ENCODE peak calls at places on chromosomes 11 and 22, in four cellular contexts. One of them, this sample, is unnamed.

GRCh38 chr22:40487663-40488249 is 117.4 kb downstream of the SGSM3 start:
- DNase-seq in K562: peak
- DNase-seq in HEK293T: peak
- DNase-seq in HepG2: peak
- DNase-seq in this sample: no peak

GRCh38 chr11:119493712-119494111 is 70.7 kb upstream of the THY1 start:
- DNase-seq in K562: peak
- DNase-seq in HEK293T: no peak
- DNase-seq in HepG2: no peak
- DNase-seq in this sample: no peak

GRCh38 chr11:21814169-21814568 is 378.7 kb upstream of the ANO5 start:
- DNase-seq in K562: no peak
- DNase-seq in HEK293T: no peak
- DNase-seq in HepG2: peak
- DNase-seq in this sample: no peak

GRCh38 chr11:79192836-79193235 is 248.0 kb downstream of the TENM4 start:
- DNase-seq in K562: no peak
- DNase-seq in HEK293T: no peak
- DNase-seq in HepG2: no peak
- DNase-seq in this sample: no peak

GRCh38 chr11:44133335-44133946 is 38.0 kb downstream of the EXT2 start:
- DNase-seq in K562: peak
- DNase-seq in HEK293T: peak
- DNase-seq in HepG2: peak
- DNase-seq in this sample: no peak

GRCh38 chr11:85918910-85919794 is 64.0 kb downstream of the CCDC83 start:
- DNase-seq in K562: no peak
- DNase-seq in HEK293T: peak
- DNase-seq in HepG2: peak
- DNase-seq in this sample: no peak

GRCh38 chr22:43526117-43526655 is 114.4 kb downstream of the MPPED1 start:
- DNase-seq in K562: no peak
- DNase-seq in HEK293T: no peak
- DNase-seq in HepG2: no peak
- DNase-seq in this sample: no peak

GRCh38 chr11:27358306-27358705 is 4.7 kb downstream of the CCDC34 start:
- DNase-seq in K562: no peak
- DNase-seq in HEK293T: no peak
- DNase-seq in HepG2: no peak
- DNase-seq in this sample: no peak

GRCh38 chr22:42214625-42215415 is 55.6 kb downstream of the TCF20 start:
- DNase-seq in K562: no peak
- DNase-seq in HEK293T: no peak
- DNase-seq in HepG2: no peak
- DNase-seq in this sample: no peak

GRCh38 chr22:43293661-43294392 is 49.3 kb downstream of the SCUBE1 start:
- DNase-seq in K562: peak
- DNase-seq in HEK293T: no peak
- DNase-seq in HepG2: peak
- DNase-seq in this sample: no peak

GRCh38 chr22:44328762-44329161 is 16.0 kb upstream of the SHISAL1 start:
- DNase-seq in K562: no peak
- DNase-seq in HEK293T: no peak
- DNase-seq in HepG2: no peak
- DNase-seq in this sample: no peak

GRCh38 chr11:2426826-2427521 is 17.3 kb downstream of the TRPM5 start:
- DNase-seq in K562: no peak
- DNase-seq in HEK293T: no peak
- DNase-seq in HepG2: no peak
- DNase-seq in this sample: no peak

GRCh38 chr11:112247198-112247597 is 13.5 kb downstream of the PLET1 start:
- DNase-seq in K562: no peak
- DNase-seq in HEK293T: no peak
- DNase-seq in HepG2: no peak
- DNase-seq in this sample: no peak
- TF ChIP-seq FOXK2 in K562: no peak
- TF ChIP-seq FOXK2 in HEK293T: no peak
- TF ChIP-seq FOXK2 in HepG2: no peak
- TF ChIP-seq FOXK2 in this sample: no peak

DNA sequence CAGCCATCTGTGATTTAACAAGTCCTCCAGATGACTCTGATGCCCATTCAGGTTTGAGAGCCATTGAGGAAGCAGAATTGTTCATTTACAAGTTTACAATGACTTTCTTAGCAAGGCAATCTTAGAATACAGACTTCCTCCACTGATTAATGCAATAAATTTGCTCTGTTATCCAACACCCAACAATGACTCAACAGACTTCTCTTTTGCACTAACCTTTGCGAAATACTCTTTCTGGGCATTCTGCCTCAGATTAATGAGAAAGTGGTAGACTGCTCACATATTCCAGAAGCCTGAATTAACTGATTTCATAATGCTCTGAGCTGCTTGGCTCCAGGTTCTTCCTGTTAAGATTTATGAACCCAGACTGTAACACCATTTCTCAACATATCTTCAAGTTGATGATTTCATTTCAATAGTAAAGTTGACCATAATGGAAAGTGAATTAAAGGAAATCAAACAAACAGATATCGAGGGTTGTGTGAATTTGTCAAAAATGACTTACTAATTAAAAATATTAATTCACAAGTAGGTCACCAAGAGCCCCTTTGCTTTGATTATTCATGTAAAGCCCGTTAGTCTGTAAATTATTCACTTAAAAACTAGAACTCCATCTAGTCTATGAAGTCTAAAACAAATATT is 70.5 kb upstream of the BLID start:
- DNase-seq in K562: no peak
- DNase-seq in HEK293T: no peak
- DNase-seq in HepG2: no peak
- DNase-seq in this sample: no peak
- TF ChIP-seq FOXK2 in K562: no peak
- TF ChIP-seq FOXK2 in HEK293T: no peak
- TF ChIP-seq FOXK2 in HepG2: no peak
- TF ChIP-seq FOXK2 in this sample: no peak

DNA sequence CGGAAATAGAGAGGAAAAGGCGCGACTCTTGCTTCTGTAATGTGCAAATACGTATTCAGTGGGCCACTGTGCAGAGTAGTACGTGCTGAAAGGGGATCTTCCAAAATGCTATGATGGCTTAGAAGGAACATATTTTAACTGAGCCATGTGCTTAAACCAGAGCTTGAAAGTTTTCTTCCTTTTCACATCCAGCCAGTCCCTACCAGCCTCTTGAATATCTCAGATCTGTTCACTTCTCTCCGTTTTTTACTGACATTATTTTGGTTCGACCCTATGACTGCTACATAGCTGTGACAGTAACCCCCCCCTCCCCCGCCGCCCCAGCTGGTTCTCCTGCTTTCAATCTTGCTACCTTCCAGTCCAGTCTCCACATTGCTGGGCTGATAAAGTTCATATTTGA is 550 bp downstream of the DDIAS start:
- DNase-seq in K562: peak
- DNase-seq in HEK293T: no peak
- DNase-seq in HepG2: no peak
- DNase-seq in this sample: no peak
- TF ChIP-seq FOXK2 in K562: no peak
- TF ChIP-seq FOXK2 in HEK293T: no peak
- TF ChIP-seq FOXK2 in HepG2: no peak
- TF ChIP-seq FOXK2 in this sample: no peak

GRCh38 chr11:129855086-129855485 is 39.4 kb downstream of the TMEM45B start:
- DNase-seq in K562: no peak
- DNase-seq in HEK293T: no peak
- DNase-seq in HepG2: no peak
- DNase-seq in this sample: no peak

GRCh38 chr11:129852125-129852740 is 36.6 kb downstream of the TMEM45B start:
- DNase-seq in K562: no peak
- DNase-seq in HEK293T: no peak
- DNase-seq in HepG2: no peak
- DNase-seq in this sample: no peak

GRCh38 chr11:129856036-129856435 is 39.3 kb downstream of the NFRKB start:
- DNase-seq in K562: no peak
- DNase-seq in HEK293T: no peak
- DNase-seq in HepG2: no peak
- DNase-seq in this sample: no peak

GRCh38 chr11:129854229-129854805 is 38.7 kb downstream of the TMEM45B start:
- DNase-seq in K562: no peak
- DNase-seq in HEK293T: no peak
- DNase-seq in HepG2: no peak
- DNase-seq in this sample: no peak

DNA sequence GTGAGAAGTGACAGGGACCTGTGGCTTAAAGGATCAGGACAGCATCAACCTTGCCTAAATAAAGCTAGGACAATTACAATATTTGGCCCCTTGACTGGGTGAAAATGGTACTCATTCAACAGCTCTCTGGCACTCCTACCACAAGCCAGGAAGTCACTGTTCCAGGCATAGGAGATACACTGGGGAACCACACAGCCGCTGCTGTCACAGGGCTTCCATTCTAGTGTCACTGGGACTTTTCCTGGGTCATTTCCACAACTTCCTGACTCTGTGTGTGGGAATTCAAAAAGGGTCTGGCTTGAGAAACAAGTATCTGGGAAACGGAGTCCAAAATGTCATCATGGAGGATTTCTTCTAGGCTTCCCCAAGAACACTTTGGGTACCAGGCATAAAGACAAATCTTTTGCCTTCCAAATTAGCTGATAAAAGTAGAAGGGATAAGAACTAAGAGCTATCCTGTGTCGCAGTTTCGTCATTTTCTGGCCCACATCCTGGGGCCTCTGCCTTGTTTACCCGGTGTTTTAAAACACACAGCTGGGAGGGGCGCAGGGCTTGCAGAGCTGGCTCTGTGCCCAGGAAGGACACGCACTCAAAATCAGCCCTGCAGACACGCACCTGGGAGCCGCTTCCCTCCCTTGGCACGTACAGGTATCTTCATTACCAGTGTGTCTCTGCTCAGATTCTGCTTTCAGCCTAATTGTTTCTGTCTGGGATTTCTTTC is 38.0 kb downstream of the TMEM45B start:
- DNase-seq in K562: peak
- DNase-seq in HEK293T: no peak
- DNase-seq in HepG2: peak
- DNase-seq in this sample: no peak
- TF ChIP-seq FOXK2 in K562: no peak
- TF ChIP-seq FOXK2 in HEK293T: no peak
- TF ChIP-seq FOXK2 in HepG2: peak
- TF ChIP-seq FOXK2 in this sample: no peak

DNA sequence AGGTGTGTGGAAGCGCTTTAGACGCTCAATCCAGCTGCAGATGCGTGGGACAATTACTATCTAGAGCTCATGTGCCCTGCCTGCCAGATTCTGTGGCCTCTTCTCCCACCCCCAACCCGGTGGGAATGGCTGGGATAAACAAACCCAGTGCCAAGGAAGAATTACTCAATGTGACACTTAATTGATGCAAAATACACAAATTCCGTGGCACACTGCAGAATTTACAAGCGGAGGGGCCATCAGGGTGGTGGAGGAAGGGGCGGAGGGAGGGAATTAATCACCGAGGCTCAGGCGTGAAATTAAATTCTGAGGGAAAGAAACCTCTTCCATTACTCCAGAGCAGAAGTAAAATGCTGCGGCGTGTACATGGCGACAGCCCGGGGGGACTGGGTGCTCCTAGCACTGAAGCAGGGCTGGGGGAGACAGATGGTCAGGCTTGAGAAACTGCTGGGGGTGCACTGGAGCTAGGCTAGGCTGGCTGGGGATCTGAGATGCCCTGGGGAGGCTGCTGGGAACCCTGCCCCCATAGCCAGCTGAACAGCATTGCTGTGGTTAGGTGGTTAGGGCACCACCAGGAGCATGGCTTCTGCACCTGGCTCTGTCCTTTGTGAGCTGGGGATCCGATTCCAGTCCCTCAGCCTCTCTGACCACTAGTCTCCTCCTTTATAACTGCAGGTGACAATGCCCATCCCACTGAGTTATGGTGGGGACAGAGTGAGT is 200.6 kb downstream of the CEP164 start:
- DNase-seq in K562: no peak
- DNase-seq in HEK293T: no peak
- DNase-seq in HepG2: no peak
- DNase-seq in this sample: no peak
- TF ChIP-seq FOXK2 in K562: no peak
- TF ChIP-seq FOXK2 in HEK293T: no peak
- TF ChIP-seq FOXK2 in HepG2: no peak
- TF ChIP-seq FOXK2 in this sample: no peak

DNA sequence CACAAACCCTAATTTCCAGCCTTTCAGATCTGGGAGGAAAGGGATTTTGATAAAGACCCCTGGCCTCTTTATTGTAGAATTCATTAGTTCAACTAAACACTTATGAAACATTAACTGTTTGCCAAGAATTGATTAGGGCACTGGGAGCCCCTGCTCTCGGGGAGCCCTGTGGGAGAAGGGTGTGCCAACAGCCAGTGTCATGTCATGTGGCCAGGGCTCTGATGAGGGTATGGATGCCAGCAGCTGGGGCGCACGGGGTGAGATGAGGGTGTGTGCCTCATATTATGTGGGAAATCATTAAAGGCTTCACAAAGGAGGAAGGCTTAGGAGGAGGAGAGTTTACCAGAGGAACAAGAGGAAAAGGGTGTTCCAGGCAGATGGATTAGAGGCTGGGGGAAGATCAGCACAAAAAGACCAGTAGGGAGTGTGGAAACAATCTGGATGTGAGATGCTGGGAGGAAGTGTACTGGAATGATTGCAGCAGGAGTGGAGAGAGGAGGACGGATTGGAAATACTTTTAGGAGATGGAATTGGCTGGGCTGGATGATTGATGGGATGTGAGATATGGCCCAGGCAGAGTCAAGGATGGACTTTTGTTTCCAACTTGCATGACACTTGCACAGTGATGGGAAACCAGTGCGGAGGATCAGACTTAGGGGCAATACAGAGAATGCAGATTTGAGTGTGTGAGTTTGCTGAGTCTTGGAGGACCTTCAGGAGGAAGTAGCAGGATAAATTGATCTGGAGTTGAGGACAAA is 137.8 kb downstream of the CSNK2A3 start:
- DNase-seq in K562: no peak
- DNase-seq in HEK293T: no peak
- DNase-seq in HepG2: no peak
- DNase-seq in this sample: no peak
- TF ChIP-seq FOXK2 in K562: no peak
- TF ChIP-seq FOXK2 in HEK293T: no peak
- TF ChIP-seq FOXK2 in HepG2: no peak
- TF ChIP-seq FOXK2 in this sample: no peak

DNA sequence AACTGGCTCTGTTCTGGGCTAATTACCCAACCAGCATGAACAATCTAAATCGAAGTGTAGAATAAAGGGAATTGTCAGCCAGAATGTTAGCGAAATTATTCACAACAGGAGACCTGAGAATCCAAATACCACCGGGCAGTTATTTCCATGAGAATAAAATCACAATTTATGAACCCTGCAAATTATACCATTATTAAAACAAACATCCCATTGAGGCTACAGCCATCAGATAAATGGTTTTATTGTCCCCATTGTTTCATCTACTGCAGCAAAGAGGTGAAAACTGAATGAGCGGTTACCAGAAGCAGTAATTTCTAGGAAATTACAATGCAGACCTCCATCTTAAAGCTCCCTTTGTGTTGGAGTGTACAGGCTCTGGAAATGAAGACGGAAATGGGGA is 21.7 kb downstream of the FAM168A start:
- DNase-seq in K562: no peak
- DNase-seq in HEK293T: no peak
- DNase-seq in HepG2: no peak
- DNase-seq in this sample: no peak
- TF ChIP-seq FOXK2 in K562: no peak
- TF ChIP-seq FOXK2 in HEK293T: no peak
- TF ChIP-seq FOXK2 in HepG2: no peak
- TF ChIP-seq FOXK2 in this sample: no peak

GRCh38 chr11:12083380-12083779 is 27.0 kb upstream of the MICAL2 start:
- DNase-seq in K562: peak
- DNase-seq in HEK293T: no peak
- DNase-seq in HepG2: no peak
- DNase-seq in this sample: no peak
- TF ChIP-seq FOXK2 in K562: no peak
- TF ChIP-seq FOXK2 in HEK293T: no peak
- TF ChIP-seq FOXK2 in HepG2: no peak
- TF ChIP-seq FOXK2 in this sample: no peak

This sample was measured in GM12878.